ENCODE peak calls at places on chromosomes 3 and 15, in four cellular contexts. One of them, this sample, is unnamed.

GRCh38 chr3:27279153-27279552 is 90.0 kb downstream of the NEK10 start:
- DNase-seq in GM12878: no peak
- DNase-seq in HepG2: no peak
- DNase-seq in K562: no peak
- DNase-seq in this sample: peak; percentile 38

GRCh38 chr3:73141531-73141930 is 80.1 kb downstream of the EBLN2 start:
- DNase-seq in K562: no peak
- DNase-seq in GM12878: no peak
- DNase-seq in HepG2: no peak
- DNase-seq in this sample: no peak

GRCh38 chr3:10335190-10335738 is 14.4 kb upstream of the SEC13 start:
- DNase-seq in K562: no peak
- DNase-seq in HepG2: no peak
- DNase-seq in GM12878: no peak
- DNase-seq in this sample: no peak

GRCh38 chr15:90029024-90029423 is 27.9 kb downstream of the ZNF710 start:
- DNase-seq in K562: no peak
- DNase-seq in HepG2: peak; percentile 72
- DNase-seq in GM12878: no peak
- DNase-seq in this sample: no peak

GRCh38 chr3:129197341-129197740 is 13.6 kb upstream of the CNBP start:
- DNase-seq in GM12878: no peak
- DNase-seq in HepG2: no peak
- DNase-seq in K562: no peak
- DNase-seq in this sample: no peak

GRCh38 chr15:44207643-44208042 is 12.6 kb upstream of the FRMD5 start:
- DNase-seq in HepG2: no peak
- DNase-seq in K562: no peak
- DNase-seq in GM12878: no peak
- DNase-seq in this sample: no peak

GRCh38 chr3:69161587-69162196 is 39.3 kb upstream of the LMOD3 start:
- DNase-seq in GM12878: peak; percentile 25
- DNase-seq in HepG2: peak; percentile 43
- DNase-seq in K562: peak; percentile 38
- DNase-seq in this sample: peak; percentile 51

GRCh38 chr3:187039723-187040414 is 99.4 kb downstream of the RPL39L start:
- DNase-seq in HepG2: peak; percentile 61
- DNase-seq in K562: no peak
- DNase-seq in GM12878: no peak
- DNase-seq in this sample: no peak

GRCh38 chr3:115901008-115901407 is 277.7 kb downstream of the GAP43 start:
- DNase-seq in K562: no peak
- DNase-seq in HepG2: no peak
- DNase-seq in GM12878: no peak
- DNase-seq in this sample: no peak

GRCh38 chr3:119305271-119305670 is 11.1 kb downstream of the ARHGAP31 start:
- DNase-seq in K562: no peak
- DNase-seq in HepG2: no peak
- DNase-seq in GM12878: no peak
- DNase-seq in this sample: no peak

GRCh38 chr3:188339410-188340295 is 185.7 kb downstream of the LPP start:
- DNase-seq in GM12878: no peak
- DNase-seq in HepG2: no peak
- DNase-seq in K562: no peak
- DNase-seq in this sample: no peak
- H3K4me3 ChIP-seq in GM12878: no peak overlapping the region
- H3K4me3 ChIP-seq in HepG2: no peak overlapping the region
- H3K4me3 ChIP-seq in K562: no peak overlapping the region
- H3K4me3 ChIP-seq in this sample: no peak overlapping the region

GRCh38 chr15:63970723-63971426 is 75.4 kb downstream of the DAPK2 start:
- DNase-seq in GM12878: peak; percentile 85
- DNase-seq in K562: no peak
- DNase-seq in HepG2: no peak
- DNase-seq in this sample: no peak
- TF ChIP-seq TAF1 in GM12878: peak; percentile 10
- TF ChIP-seq TAF1 in K562: no peak
- TF ChIP-seq TAF1 in HepG2: no peak
- TF ChIP-seq TAF1 in this sample: no peak

DNA sequence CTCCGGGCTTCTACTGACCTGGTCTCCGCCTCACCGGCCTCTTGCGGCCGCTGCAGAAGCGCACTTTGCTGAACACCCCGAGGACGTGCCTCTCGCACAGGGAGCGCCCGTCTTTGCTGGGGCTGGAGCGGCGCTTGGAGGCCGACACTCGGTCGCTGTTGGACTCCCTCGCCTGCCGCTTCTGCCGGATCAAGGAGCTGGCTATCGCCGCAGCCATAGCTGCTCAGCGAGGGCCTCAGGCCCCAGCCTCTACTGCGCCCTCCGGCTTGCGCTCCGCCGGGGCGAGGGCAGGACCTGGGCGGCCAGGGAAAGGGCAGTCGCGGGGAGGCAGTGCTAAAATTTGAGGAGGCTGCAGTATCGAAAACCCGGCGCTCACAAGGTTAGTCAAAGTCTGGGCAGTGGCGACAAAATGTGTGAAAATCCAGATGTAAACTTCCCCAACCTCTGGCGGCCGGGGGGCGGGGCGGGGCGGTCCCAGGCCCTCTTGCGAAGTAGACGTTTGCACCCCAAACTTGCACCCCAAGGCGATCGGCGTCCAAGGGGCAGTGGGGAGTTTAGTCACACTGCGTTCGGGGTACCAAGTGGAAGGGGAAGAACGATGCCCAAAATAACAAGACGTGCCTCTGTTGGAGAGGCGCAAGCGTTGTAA is 319.2 kb downstream of the FGF12 start:
- DNase-seq in K562: no peak
- DNase-seq in HepG2: no peak
- DNase-seq in GM12878: no peak
- DNase-seq in this sample: no peak
- H3K4me3 ChIP-seq in K562: no peak overlapping the region
- H3K4me3 ChIP-seq in HepG2: no peak overlapping the region
- H3K4me3 ChIP-seq in GM12878: no peak overlapping the region
- H3K4me3 ChIP-seq in this sample: no peak overlapping the region

GRCh38 chr3:112531358-112531781 is 30.4 kb downstream of the ATG3 start:
- DNase-seq in GM12878: no peak
- DNase-seq in HepG2: peak; percentile 3
- DNase-seq in K562: peak; percentile 7
- DNase-seq in this sample: peak; percentile 27
- TF ChIP-seq TAF1 in GM12878: no peak
- TF ChIP-seq TAF1 in HepG2: no peak
- TF ChIP-seq TAF1 in K562: no peak
- TF ChIP-seq TAF1 in this sample: no peak

DNA sequence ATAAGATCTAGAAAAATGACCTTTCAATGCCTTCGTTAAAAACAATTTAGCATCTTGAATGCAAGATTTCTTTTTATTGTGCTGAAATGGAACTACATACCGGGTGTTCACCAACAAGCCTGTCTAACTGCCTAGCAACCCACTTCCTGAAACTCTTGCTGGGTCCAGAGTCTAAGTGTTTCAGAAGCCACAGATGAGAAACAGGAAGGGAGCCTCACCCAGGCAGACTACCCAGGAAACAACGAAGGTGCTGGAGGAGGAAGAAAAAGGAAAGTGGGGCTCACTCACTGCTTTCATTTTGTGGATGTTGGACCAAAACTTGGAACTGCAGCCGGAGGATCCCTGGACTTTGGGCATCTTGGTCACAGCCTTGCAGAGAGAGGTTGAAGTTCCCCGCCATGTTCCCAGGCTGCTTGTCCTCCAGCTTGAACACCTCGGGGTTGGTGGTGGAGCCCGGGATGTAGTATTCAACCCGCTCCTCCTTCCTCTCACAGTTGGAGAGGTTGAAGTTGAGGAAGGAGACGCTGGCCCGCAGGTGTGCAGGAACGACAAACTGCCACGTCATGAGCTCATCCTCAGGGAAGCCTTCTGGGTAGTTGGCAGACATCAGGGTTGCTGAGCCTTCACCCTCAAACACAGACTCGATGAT is 35.9 kb downstream of the CDCP1 start:
- DNase-seq in HepG2: peak; percentile 53
- DNase-seq in GM12878: no peak
- DNase-seq in K562: no peak
- DNase-seq in this sample: no peak
- H3K4me3 ChIP-seq in HepG2: peak overlapping the region; percentile 27
- H3K4me3 ChIP-seq in GM12878: no peak overlapping the region
- H3K4me3 ChIP-seq in K562: no peak overlapping the region
- H3K4me3 ChIP-seq in this sample: no peak overlapping the region

GRCh38 chr3:42080452-42080872 is 10.7 kb upstream of the TRAK1 start:
- DNase-seq in HepG2: peak; percentile 83
- DNase-seq in GM12878: peak; percentile 38
- DNase-seq in K562: no peak
- DNase-seq in this sample: no peak
- TF ChIP-seq TAF1 in HepG2: no peak
- TF ChIP-seq TAF1 in GM12878: no peak
- TF ChIP-seq TAF1 in K562: no peak
- TF ChIP-seq TAF1 in this sample: no peak

GRCh38 chr3:42880183-42880582 is 4.5 kb upstream of the CYP8B1 start:
- DNase-seq in K562: no peak
- DNase-seq in GM12878: no peak
- DNase-seq in HepG2: no peak
- DNase-seq in this sample: no peak
- H3K4me3 ChIP-seq in K562: no peak overlapping the region
- H3K4me3 ChIP-seq in GM12878: peak overlapping the region; percentile 64
- H3K4me3 ChIP-seq in HepG2: no peak overlapping the region
- H3K4me3 ChIP-seq in this sample: peak overlapping the region; percentile 57